ENCODE peak calls at places on chromosome X, in seven cellular contexts. E is skeletal muscle cell, V is adrenal gland, F is cardiac fibroblast, A is neural progenitor cell, G is cerebellar cortex, C is astrocyte of the hippocampus. R is an unnamed sample.

GRCh38 chrX:21996872-21997271 is 35.3 kb upstream of the PHEX start:
- DNase-seq in G (no peak), V (no peak), A (no peak), F (peak; percentile 86), E (peak; percentile 51), C (no peak), R (no peak)

GRCh38 chrX:68822641-68823410 is 6.0 kb upstream of the EFNB1 start:
- DNase-seq in V (no peak), G (peak; percentile 28), A (peak; percentile 72), F (peak; percentile 66), C (peak; percentile 60), E (no peak), R (no peak)

GRCh38 chrX:124555036-124555595 is 208.8 kb downstream of the SH2D1A start:
- DNase-seq in V (no peak), G (no peak), A (no peak), F (peak; percentile 8), C (peak; percentile 21), E (peak; percentile 83), R (no peak)

GRCh38 chrX:13689519-13690211 is 737 bp downstream of the RAB9A start:
- DNase-seq in E (no peak), V (peak; percentile 44), A (peak; percentile 33), G (peak; percentile 35), C (peak; percentile 28), F (peak; percentile 32), R (no peak)

GRCh38 chrX:9534686-9535085 is 69.8 kb downstream of the TBL1X start:
- DNase-seq in G (no peak), E (no peak), C (peak; percentile 47), A (peak; percentile 43), V (no peak), F (peak; percentile 62), R (no peak)

GRCh38 chrX:39477438-39478120 is 620.2 kb downstream of the BCOR start:
- DNase-seq in C (peak; percentile 58), E (no peak), V (no peak), A (peak; percentile 47), G (no peak), F (peak; percentile 38), R (no peak)

GRCh38 chrX:133810925-133811324 is 174.5 kb downstream of the GPC3 start:
- DNase-seq in V (no peak), F (no peak), G (no peak), C (no peak), A (no peak), E (no peak), R (no peak)

GRCh38 chrX:55451125-55451524 is 802 bp upstream of the MAGEH1 start:
- DNase-seq in C (no peak), F (no peak), A (no peak), E (no peak), G (peak; percentile 9), V (no peak), R (no peak)

GRCh38 chrX:119654112-119654531 is 38.8 kb downstream of the SEPTIN6 start:
- DNase-seq in G (peak; percentile 33), A (peak; percentile 65), E (peak; percentile 86), C (peak; percentile 26), V (peak; percentile 59), F (peak; percentile 89), R (no peak)

GRCh38 chrX:129523076-129524055 is at the start of gene SMARCA1:
- DNase-seq in F (peak; percentile 42), E (no peak), V (peak; percentile 71), C (peak; percentile 75), A (peak; percentile 76), G (peak; percentile 56), R (no peak)

GRCh38 chrX:20306668-20307067 is 40.0 kb upstream of the RPS6KA3 start:
- DNase-seq in C (no peak), A (no peak), E (no peak), V (no peak), F (no peak), G (no peak), R (no peak)

GRCh38 chrX:1466232-1466661 is 13.5 kb upstream of the ASMTL start:
- DNase-seq in E (no peak), A (no peak), G (no peak), C (no peak), F (no peak), V (no peak), R (no peak)

GRCh38 chrX:143754183-143754582 is 33.6 kb upstream of the SPANXN2 start:
- DNase-seq in E (no peak), C (no peak), G (no peak), V (no peak), F (no peak), A (no peak), R (no peak)

GRCh38 chrX:51743179-51743957 is at the start of gene GSPT2:
- DNase-seq in A (peak; percentile 65), G (peak; percentile 74), E (peak; percentile 36), F (peak; percentile 76), C (peak; percentile 83), V (peak; percentile 72), R (peak; percentile 13)

GRCh38 chrX:125604448-125604847 is 284.8 kb downstream of the TEX13C start:
- DNase-seq in E (no peak), V (no peak), C (no peak), A (no peak), G (no peak), F (no peak), R (no peak)

GRCh38 chrX:151796576-151796975 is 62.0 kb downstream of the CNGA2 start:
- DNase-seq in A (no peak), G (no peak), E (no peak), F (no peak), V (no peak), C (no peak), R (no peak)

GRCh38 chrX:69126642-69127041 is 38.6 kb downstream of the PJA1 start:
- DNase-seq in G (no peak), E (no peak), C (peak; percentile 39), F (no peak), A (no peak), V (no peak), R (no peak)

GRCh38 chrX:63686878-63687714 is 97.9 kb downstream of the ARHGEF9 start:
- DNase-seq in C (peak; percentile 55), F (peak; percentile 69), E (peak; percentile 45), A (peak; percentile 51), G (peak; percentile 23), V (peak; percentile 14), R (no peak)

GRCh38 chrX:131330735-131331134 is 41.6 kb upstream of the IGSF1 start:
- DNase-seq in G (no peak), F (no peak), V (no peak), C (no peak), E (no peak), A (no peak), R (no peak)